ENCODE peak calls at places on chromosomes 5 and 9, in nine cellular contexts. F is AG09309, W is PC-9, X is right atrium auricular region, N is GM20000, P is cardiac muscle cell, K is uterus, M is IMR-90, S is endothelial cell. U is an unnamed sample.

GRCh38 chr5:17346811-17347210 is 129.4 kb downstream of the BASP1 start:
- DNase-seq in K (no peak), N (no peak), M (peak), P (no peak), X (no peak), S (no peak), F (no peak), W (no peak), U (no peak)

GRCh38 chr5:170865622-170866021 is 3.8 kb downstream of the RANBP17 start:
- DNase-seq in M (no peak), P (no peak), S (no peak), W (no peak), K (no peak), X (no peak), F (no peak), N (peak), U (peak)

GRCh38 chr5:149320791-149321330 is 24.4 kb upstream of the GRPEL2 start:
- DNase-seq in M (peak), S (no peak), N (no peak), F (peak), W (peak), K (peak), P (peak), X (peak), U (no peak)

GRCh38 chr5:76472338-76473336 is 69.6 kb downstream of the IQGAP2 start:
- DNase-seq in N (no peak), M (no peak), F (no peak), K (no peak), P (no peak), X (no peak), S (no peak), W (no peak), U (no peak)

GRCh38 chr5:163915481-163915961 is 410.1 kb downstream of the MAT2B start:
- DNase-seq in S (no peak), K (no peak), X (no peak), P (peak), F (no peak), M (peak), N (peak), W (no peak), U (peak)

GRCh38 chr9:95099321-95100070 is 218.0 kb downstream of the FANCC start:
- DNase-seq in W (no peak), M (no peak), P (no peak), X (no peak), S (no peak), K (no peak), N (no peak), F (no peak), U (no peak)

GRCh38 chr5:137342764-137343163 is 156.4 kb downstream of the SPOCK1 start:
- DNase-seq in P (no peak), X (no peak), K (no peak), F (no peak), W (peak), M (no peak), N (no peak), S (no peak), U (no peak)

GRCh38 chr5:32390819-32391591 is 53.5 kb downstream of the ZFR start:
- DNase-seq in S (no peak), N (no peak), P (no peak), F (peak), W (peak), X (no peak), K (peak), M (peak), U (no peak)

GRCh38 chr9:71758277-71758676 is 10.0 kb downstream of the CEMIP2 start:
- DNase-seq in F (no peak), K (no peak), W (peak), X (no peak), M (no peak), P (no peak), S (no peak), N (no peak), U (no peak)

GRCh38 chr5:175697846-175698245 is 40.0 kb downstream of the HRH2 start:
- DNase-seq in S (no peak), W (no peak), F (no peak), K (no peak), P (no peak), X (no peak), N (no peak), M (no peak), U (no peak)

GRCh38 chr5:42429694-42430093 is 6.5 kb downstream of the GHR start:
- DNase-seq in K (no peak), F (no peak), X (no peak), W (no peak), P (no peak), S (no peak), N (no peak), M (no peak), U (no peak)

GRCh38 chr5:125237026-125237425 is 490.6 kb upstream of the ZNF608 start:
- DNase-seq in F (no peak), N (no peak), X (no peak), S (no peak), K (no peak), P (no peak), M (no peak), W (no peak), U (no peak)

GRCh38 chr5:33892419-33893151 is 795 bp upstream of the ADAMTS12 start:
- DNase-seq in S (no peak), P (peak), K (peak), W (peak), N (no peak), F (peak), M (peak), X (peak), U (no peak)

GRCh38 chr9:73916016-73916673 is 581.0 kb upstream of the RORB start:
- DNase-seq in X (no peak), M (no peak), W (no peak), P (peak), K (no peak), F (no peak), N (no peak), S (peak), U (no peak)
- TF ChIP-seq CTCF in X (no peak), M (no peak), W (no peak), P (peak), K (no peak), F (no peak), N (no peak), S (no peak), U (no peak)

GRCh38 chr5:172389578-172390112 is 64.7 kb downstream of the SH3PXD2B start:
- DNase-seq in K (no peak), M (no peak), S (no peak), P (no peak), F (no peak), X (no peak), W (no peak), N (no peak), U (no peak)
- TF ChIP-seq CTCF in K (no peak), M (no peak), S (no peak), P (peak), F (peak), X (no peak), W (peak), N (no peak), U (peak)

GRCh38 chr9:111900081-111900805 is 3.6 kb downstream of the UGCG start:
- DNase-seq in S (no peak), M (no peak), P (no peak), K (no peak), W (no peak), N (no peak), X (no peak), F (no peak), U (no peak)

GRCh38 chr9:111897831-111898144 is 1.2 kb downstream of the UGCG start:
- DNase-seq in F (no peak), P (no peak), K (no peak), N (peak), S (no peak), X (no peak), W (no peak), M (no peak), U (peak)

GRCh38 chr9:111898331-111899096 is 1.9 kb downstream of the UGCG start:
- DNase-seq in F (no peak), X (no peak), W (no peak), K (no peak), M (no peak), N (no peak), S (no peak), P (no peak), U (no peak)

GRCh38 chr9:111895996-111896941 is at the start of gene UGCG:
- DNase-seq in S (peak), M (peak), N (peak), P (peak), F (peak), W (peak), X (peak), K (peak), U (peak)

DNA sequence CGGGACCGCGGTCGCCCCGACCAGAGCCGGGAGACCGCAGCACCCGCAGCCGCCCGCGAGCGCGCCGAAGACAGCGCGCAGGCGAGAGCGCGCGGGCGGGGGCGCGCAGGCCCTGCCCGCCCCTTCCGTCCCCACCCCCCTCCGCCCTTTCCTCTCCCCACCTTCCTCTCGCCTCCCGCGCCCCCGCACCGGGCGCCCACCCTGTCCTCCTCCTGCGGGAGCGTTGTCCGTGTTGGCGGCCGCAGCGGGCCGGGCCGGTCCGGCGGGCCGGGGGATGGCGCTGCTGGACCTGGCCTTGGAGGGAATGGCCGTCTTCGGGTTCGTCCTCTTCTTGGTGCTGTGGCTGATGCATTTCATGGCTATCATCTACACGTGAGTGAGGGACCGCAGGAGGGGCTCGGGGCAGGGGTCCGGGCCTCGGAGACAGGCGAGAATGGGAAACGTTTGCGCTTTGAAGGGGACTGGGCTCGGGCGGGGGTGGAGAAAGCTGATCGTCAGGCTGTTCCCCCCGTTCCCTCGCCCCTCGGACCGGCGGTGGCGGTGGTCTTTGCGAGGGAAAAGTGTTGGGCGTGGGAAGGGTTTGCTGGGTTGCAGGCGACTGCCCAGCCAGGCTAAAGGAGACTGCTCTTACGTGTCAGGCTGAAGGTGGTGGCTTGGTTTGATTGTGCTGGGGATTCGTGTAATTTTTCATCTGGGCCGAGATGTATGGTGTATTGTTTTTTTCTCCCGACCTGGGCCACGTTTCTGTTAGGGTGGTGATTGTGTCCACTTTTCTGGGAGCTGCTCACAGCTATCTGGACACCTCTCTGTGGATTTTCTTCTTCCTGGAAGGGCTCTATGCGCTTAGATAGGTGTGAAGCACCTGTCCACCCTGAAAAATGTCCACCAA is 572 bp downstream of the UGCG start:
- DNase-seq in F (no peak), S (peak), K (peak), X (no peak), N (peak), P (peak), W (no peak), M (no peak), U (peak)
- TF ChIP-seq CTCF in F (peak), S (no peak), K (no peak), X (no peak), N (peak), P (peak), W (no peak), M (peak), U (peak)

DNA sequence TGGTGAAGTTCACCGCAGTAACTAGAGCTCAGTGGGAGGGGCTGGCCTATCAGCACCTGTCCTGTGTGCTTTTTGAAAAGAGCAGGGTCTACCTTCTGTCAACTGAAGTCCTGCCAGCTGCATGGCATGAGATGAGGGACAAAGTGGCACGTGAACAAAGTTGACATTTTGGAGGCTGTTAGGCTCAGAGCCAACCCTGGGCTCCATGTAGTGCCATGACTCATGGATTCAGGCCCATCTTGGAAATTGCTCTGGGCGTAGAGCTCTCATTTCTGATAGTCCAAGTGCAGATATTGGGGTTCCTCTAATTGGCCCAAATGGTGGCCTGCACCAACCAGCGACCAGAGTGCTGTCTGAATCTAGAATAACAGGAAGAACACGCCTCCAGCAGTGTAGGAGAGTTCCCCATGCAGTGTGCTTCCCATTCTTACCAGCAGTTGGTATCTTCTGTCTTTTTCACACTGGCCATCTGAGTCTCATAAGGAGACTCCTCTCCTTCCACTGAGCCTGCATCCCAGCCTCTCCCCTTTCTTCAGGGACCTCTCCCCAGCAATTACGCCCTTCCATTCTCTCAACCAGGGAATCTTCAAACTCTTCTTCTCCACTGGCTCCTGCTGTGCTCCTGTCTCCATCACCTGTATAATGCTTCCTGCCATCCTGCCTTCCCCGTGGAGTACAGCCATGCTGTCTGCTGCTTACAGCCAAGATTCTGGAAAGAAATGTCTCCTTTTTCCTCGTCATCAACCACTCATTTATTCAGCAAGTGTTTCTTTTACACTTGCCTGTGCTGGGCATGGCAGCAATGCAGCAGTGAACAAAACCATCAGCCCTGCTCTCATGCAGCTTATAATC is 30.4 kb downstream of the IRF1 start:
- DNase-seq in X (no peak), P (no peak), W (no peak), N (no peak), M (no peak), S (no peak), F (no peak), K (no peak), U (no peak)
- TF ChIP-seq CTCF in X (no peak), P (peak), W (no peak), N (no peak), M (no peak), S (peak), F (peak), K (no peak), U (no peak)

GRCh38 chr5:131810510-131811249 is 13.9 kb upstream of the FNIP1 start:
- DNase-seq in P (peak), N (peak), M (peak), F (no peak), X (no peak), K (no peak), W (no peak), S (peak), U (peak)
- TF ChIP-seq CTCF in P (peak), N (peak), M (peak), F (peak), X (no peak), K (no peak), W (peak), S (no peak), U (peak)

GRCh38 chr9:74285075-74285474 is 212.1 kb upstream of the RORB start:
- DNase-seq in N (no peak), W (no peak), M (no peak), F (no peak), S (no peak), K (no peak), P (peak), X (no peak), U (no peak)

GRCh38 chr9:74277532-74277931 is 219.6 kb upstream of the RORB start:
- DNase-seq in M (no peak), N (peak), F (no peak), P (no peak), X (no peak), W (no peak), S (no peak), K (no peak), U (peak)

GRCh38 chr9:74284596-74284995 is 212.5 kb upstream of the RORB start:
- DNase-seq in F (no peak), N (no peak), M (no peak), S (no peak), W (no peak), P (no peak), X (no peak), K (no peak), U (no peak)

GRCh38 chr9:74282526-74283253 is 214.4 kb upstream of the RORB start:
- DNase-seq in N (no peak), K (no peak), F (no peak), M (no peak), W (no peak), X (no peak), P (no peak), S (no peak), U (no peak)

DNA sequence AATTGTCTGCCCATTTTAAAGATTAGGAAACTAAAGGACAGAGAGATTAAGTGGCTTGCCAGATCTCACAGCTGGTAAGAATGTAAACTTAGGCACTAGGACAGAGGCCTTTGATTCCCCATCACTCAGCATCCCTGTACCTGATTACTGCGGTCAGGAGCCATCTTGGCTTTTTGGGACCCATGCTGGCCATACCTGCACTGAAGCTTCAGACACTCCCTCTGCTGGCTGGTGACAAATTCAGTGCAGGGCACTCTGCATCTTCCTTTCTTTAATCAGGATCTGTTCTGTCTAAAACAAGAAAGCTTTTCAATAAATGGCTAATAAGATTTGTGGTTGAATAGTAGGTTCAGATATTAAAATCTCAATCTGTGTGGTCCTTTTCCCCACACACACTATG is 215.5 kb upstream of the RORB start:
- DNase-seq in N (no peak), K (no peak), S (peak), F (no peak), X (no peak), W (no peak), P (no peak), M (no peak), U (no peak)
- TF ChIP-seq CTCF in N (peak), K (no peak), S (peak), F (no peak), X (no peak), W (peak), P (no peak), M (no peak), U (peak)

U was measured in GM13977.